ENCODE peak calls at places on chromosomes 11 and 22, in nine cellular contexts. J is posterior vena cava; P is CD8-positive, alpha-beta memory T cell; V is NCI-H2107; M is heart left ventricle; R is COR-L47; K is cardiac muscle cell; S is EL; N is hepatocyte. T is an unnamed sample.

GRCh38 chr11:2089536-2090165 is 49.5 kb downstream of the IGF2 start:
- DNase-seq in J (no peak), P (no peak), V (no peak), M (no peak), R (peak; percentile 4), K (no peak), S (peak; percentile 32), N (peak; percentile 40), T (peak; percentile 30)

GRCh38 chr22:24789516-24789915 is 15.0 kb upstream of the PIWIL3 start:
- DNase-seq in J (no peak), P (no peak), V (no peak), M (no peak), R (no peak), K (no peak), S (no peak), N (no peak), T (no peak)

GRCh38 chr22:46600397-46600796 is 19.8 kb upstream of the GRAMD4 start:
- DNase-seq in J (no peak), P (no peak), V (no peak), M (no peak), R (no peak), K (no peak), S (no peak), N (no peak), T (no peak)

GRCh38 chr11:36492724-36493304 is 17.3 kb downstream of the TRAF6 start:
- DNase-seq in J (no peak), P (peak; percentile 15), V (no peak), M (no peak), R (peak; percentile 44), K (peak; percentile 53), S (peak; percentile 61), N (peak; percentile 59), T (peak; percentile 50)

GRCh38 chr11:72238040-72238450 is 5.9 kb downstream of the PHOX2A start:
- DNase-seq in J (no peak), P (peak; percentile 24), V (peak; percentile 24), M (no peak), R (no peak), K (peak; percentile 84), S (peak; percentile 60), N (peak; percentile 82), T (peak; percentile 88)

GRCh38 chr22:25051983-25052710 is 99.6 kb downstream of the KIAA1671 start:
- DNase-seq in J (no peak), P (no peak), V (no peak), M (no peak), R (peak; percentile 50), K (no peak), S (no peak), N (peak; percentile 54), T (peak; percentile 43)

GRCh38 chr22:37416806-37417205 is 10.5 kb downstream of the ELFN2 start:
- DNase-seq in J (no peak), P (no peak), V (no peak), M (no peak), R (peak; percentile 40), K (peak; percentile 28), S (no peak), N (no peak), T (peak; percentile 67)

GRCh38 chr11:35404397-35404775 is 15.0 kb downstream of the SLC1A2 start:
- DNase-seq in J (no peak), P (no peak), V (no peak), M (no peak), R (no peak), K (peak; percentile 57), S (peak; percentile 42), N (peak; percentile 46), T (peak; percentile 70)